ENCODE peak calls at places on chromosomes 16 and 17, in six cellular contexts. L is NCI-H69, Q is NCI-H226, J is AG10803, P is skeletal muscle cell, S is progenitor cell of endocrine pancreas. W is an unnamed sample.

GRCh38 chr16:89230210-89230609 is 12.7 kb downstream of the ZNF778 start:
- DNase-seq in L (no peak), Q (no peak), J (no peak), P (peak), S (no peak), W (no peak)

GRCh38 chr17:31491794-31492171 is 100.3 kb downstream of the RAB11FIP4 start:
- DNase-seq in L (no peak), Q (no peak), J (no peak), P (no peak), S (no peak), W (no peak)

GRCh38 chr16:66326995-66327513 is 39.4 kb upstream of the CDH5 start:
- DNase-seq in L (peak), Q (no peak), J (no peak), P (no peak), S (peak), W (no peak)

GRCh38 chr17:50562266-50563094 is 2.0 kb downstream of the CACNA1G start:
- DNase-seq in L (peak), Q (no peak), J (no peak), P (no peak), S (no peak), W (no peak)

GRCh38 chr17:1164935-1165556 is 14.7 kb downstream of the ABR start:
- DNase-seq in L (no peak), Q (no peak), J (no peak), P (no peak), S (no peak), W (no peak)

GRCh38 chr17:38559025-38559879 is 46.5 kb downstream of the SRCIN1 start:
- DNase-seq in L (peak), Q (peak), J (peak), P (peak), S (peak), W (peak)

GRCh38 chr17:77227461-77228223 is 86.9 kb downstream of the SEC14L1 start:
- DNase-seq in L (no peak), Q (no peak), J (no peak), P (no peak), S (no peak), W (no peak)

GRCh38 chr17:73342549-73343167 is 30.9 kb upstream of the CDC42EP4 start:
- DNase-seq in L (peak), Q (peak), J (peak), P (no peak), S (no peak), W (no peak)

GRCh38 chr16:23999663-24000062 is 163.9 kb downstream of the PRKCB start:
- DNase-seq in L (no peak), Q (no peak), J (no peak), P (no peak), S (no peak), W (peak)

GRCh38 chr16:647173-647902 is 1.8 kb upstream of the WDR90 start:
- DNase-seq in L (no peak), Q (no peak), J (no peak), P (no peak), S (no peak), W (no peak)

GRCh38 chr16:58614212-58614611 is 15.4 kb downstream of the CNOT1 start:
- DNase-seq in L (no peak), Q (peak), J (peak), P (no peak), S (no peak), W (no peak)

GRCh38 chr17:35046740-35047283 is 16.7 kb downstream of the RFFL start:
- DNase-seq in L (peak), Q (no peak), J (peak), P (peak), S (no peak), W (peak)

GRCh38 chr17:36002631-36003030 is 1.3 kb upstream of the CCL15 start:
- DNase-seq in L (no peak), Q (no peak), J (no peak), P (no peak), S (no peak), W (no peak)

GRCh38 chr17:51250314-51250840 is 9.5 kb downstream of the MBTD1 start:
- DNase-seq in L (no peak), Q (no peak), J (no peak), P (no peak), S (no peak), W (no peak)

GRCh38 chr17:8109669-8110455 is 8.5 kb downstream of the ALOXE3 start:
- DNase-seq in L (peak), Q (no peak), J (no peak), P (no peak), S (peak), W (no peak)

GRCh38 chr17:4877089-4877488 is 22.2 kb upstream of the C17orf107 start:
- DNase-seq in L (no peak), Q (no peak), J (no peak), P (no peak), S (no peak), W (no peak)

GRCh38 chr17:73492125-73492801 is 152.0 kb downstream of the SDK2 start:
- DNase-seq in L (no peak), Q (no peak), J (no peak), P (no peak), S (no peak), W (no peak)

GRCh38 chr17:35460354-35460851 is 11.8 kb upstream of the SLFN13 start:
- DNase-seq in L (peak), Q (peak), J (no peak), P (no peak), S (peak), W (peak)

GRCh38 chr16:75385507-75386152 is 47.7 kb downstream of the CFDP1 start:
- DNase-seq in L (peak), Q (peak), J (peak), P (peak), S (no peak), W (no peak)

GRCh38 chr17:49817993-49818392 is 29.5 kb downstream of the KAT7 start:
- DNase-seq in L (no peak), Q (no peak), J (no peak), P (no peak), S (no peak), W (peak)

W was measured in stimulated activated CD4-positive, alpha-beta T cell treated with anti-CD3 and anti-CD28 coated beads, Interleukin-12 subunit alpha, Interleukin-12 subunit beta, amount 100 ng/mL, for 48 hours.